ENCODE peak calls at places on chromosome 1, in four cellular contexts. Z is kidney, B is fibroblast of lung, I is endothelial cell of umbilical vein. N is an unnamed sample.

GRCh38 chr1:211698161-211699026 is 23.0 kb upstream of the NEK2 start:
- DNase-seq in Z (peak), B (peak), I (peak), N (peak)

GRCh38 chr1:157431751-157432150 is 120.6 kb downstream of the FCRL5 start:
- DNase-seq in Z (no peak), B (no peak), I (no peak), N (no peak)

GRCh38 chr1:153699768-153700167 is 21.3 kb downstream of the NPR1 start:
- DNase-seq in Z (no peak), B (no peak), I (no peak), N (no peak)

GRCh38 chr1:156922986-156923564 is 2.6 kb downstream of the LRRC71 start:
- DNase-seq in Z (peak), B (no peak), I (no peak), N (no peak)

GRCh38 chr1:112988367-112988766 is 32.4 kb upstream of the SLC16A1 start:
- DNase-seq in Z (no peak), B (no peak), I (no peak), N (no peak)

GRCh38 chr1:168100315-168101002 is 36.3 kb downstream of the GPR161 start:
- DNase-seq in Z (no peak), B (no peak), I (no peak), N (no peak)

GRCh38 chr1:41658444-41659158 is 174.1 kb upstream of the EDN2 start:
- DNase-seq in Z (no peak), B (no peak), I (no peak), N (peak)

GRCh38 chr1:111202707-111203623 is 2.5 kb upstream of the DENND2D start:
- DNase-seq in Z (no peak), B (no peak), I (no peak), N (peak)

GRCh38 chr1:43531453-43531905 is 796 bp downstream of the PTPRF start:
- DNase-seq in Z (no peak), B (no peak), I (peak), N (peak)

GRCh38 chr1:107975861-107976260 is 10.9 kb upstream of the VAV3 start:
- DNase-seq in Z (no peak), B (no peak), I (no peak), N (no peak)

GRCh38 chr1:153946622-153947246 is at the start of gene DENND4B:
- DNase-seq in Z (peak), B (peak), I (peak), N (peak)

GRCh38 chr1:30241681-30242080 is 481.7 kb downstream of the MATN1 start:
- DNase-seq in Z (no peak), B (no peak), I (no peak), N (no peak)

DNA sequence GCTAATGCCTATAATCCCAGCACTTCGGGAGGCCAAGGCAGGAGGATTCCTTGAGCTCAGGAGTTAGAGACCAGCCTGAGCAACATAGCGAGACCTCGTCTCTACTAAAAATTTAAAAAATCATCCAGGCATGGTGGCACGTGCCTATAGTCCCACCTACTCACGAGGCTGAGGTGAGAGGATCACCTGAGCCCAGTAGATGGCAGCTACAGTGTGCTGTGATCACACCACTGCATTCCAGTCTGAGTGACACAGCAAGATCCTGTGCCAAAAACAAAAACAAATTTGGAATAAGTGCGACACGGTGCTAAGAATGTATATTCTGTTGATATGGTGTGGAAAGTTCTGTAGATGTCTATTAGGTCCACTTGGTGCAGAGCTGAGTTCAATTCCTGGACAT is 15.1 kb downstream of the USP33 start:
- DNase-seq in Z (no peak), B (no peak), I (no peak), N (peak)
- H3K9ac ChIP-seq in Z (no peak), B (no peak), I (no peak), N (no peak)

DNA sequence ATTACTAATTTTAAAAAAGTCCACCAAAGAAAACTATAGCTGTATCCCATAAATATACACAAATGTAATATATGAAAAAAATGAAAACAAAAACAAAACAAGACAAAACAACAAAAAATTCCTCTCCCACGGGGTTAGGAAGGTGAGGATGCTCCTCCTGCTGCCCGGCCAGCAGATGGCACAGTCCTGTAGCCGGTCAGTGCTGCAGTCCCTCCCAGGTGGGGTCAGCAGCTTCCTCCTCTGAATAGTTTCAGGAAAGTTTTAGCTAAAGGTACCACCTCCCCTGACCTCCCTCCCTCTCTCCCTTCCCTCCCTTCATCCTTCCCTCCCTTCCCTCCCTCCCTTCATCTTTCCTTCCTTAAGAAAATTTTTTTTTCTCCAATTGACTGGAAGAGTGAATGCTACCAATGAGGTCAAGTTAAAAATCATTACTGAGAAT is 67.8 kb upstream of the BCL10 start:
- DNase-seq in Z (no peak), B (peak), I (no peak), N (peak)
- TF ChIP-seq CTCF in Z (peak), B (peak), I (peak), N (peak)

DNA sequence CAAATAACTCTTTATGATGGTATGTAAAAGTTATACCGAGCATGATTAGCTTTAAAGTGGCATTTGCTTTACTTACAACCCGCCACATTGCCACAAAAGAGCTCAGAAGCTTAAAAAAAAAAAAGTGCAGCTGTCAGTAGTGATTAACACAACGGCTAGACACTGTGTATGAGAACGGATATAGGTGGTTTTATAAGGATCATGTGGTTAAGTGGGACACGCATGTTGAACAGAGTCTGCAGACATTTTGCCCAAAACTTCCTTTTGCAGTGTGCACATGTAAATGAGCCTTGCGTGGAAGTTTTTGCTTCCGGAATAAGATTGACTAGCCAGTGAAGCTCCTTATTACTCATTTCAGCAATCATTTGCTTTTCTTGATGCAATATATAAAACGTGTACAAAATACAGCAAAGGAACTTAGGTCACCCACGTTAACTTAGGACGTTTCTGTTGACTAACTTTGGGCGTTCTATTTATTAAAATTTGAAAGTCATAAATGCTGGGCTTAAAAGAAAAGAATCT is 58.7 kb upstream of the RGS1 start:
- DNase-seq in Z (no peak), B (no peak), I (no peak), N (no peak)
- H3K9ac ChIP-seq in Z (no peak), B (no peak), I (no peak), N (no peak)

GRCh38 chr1:231091415-231091814 is 51.4 kb upstream of the FAM89A start:
- DNase-seq in Z (no peak), B (no peak), I (no peak), N (no peak)

GRCh38 chr1:231092380-231092779 is 52.3 kb upstream of the FAM89A start:
- DNase-seq in Z (no peak), B (no peak), I (no peak), N (no peak)

GRCh38 chr1:231094421-231094820 is 54.4 kb upstream of the FAM89A start:
- DNase-seq in Z (no peak), B (no peak), I (no peak), N (no peak)

GRCh38 chr1:231091853-231092301 is 51.8 kb upstream of the FAM89A start:
- DNase-seq in Z (no peak), B (peak), I (peak), N (peak)

DNA sequence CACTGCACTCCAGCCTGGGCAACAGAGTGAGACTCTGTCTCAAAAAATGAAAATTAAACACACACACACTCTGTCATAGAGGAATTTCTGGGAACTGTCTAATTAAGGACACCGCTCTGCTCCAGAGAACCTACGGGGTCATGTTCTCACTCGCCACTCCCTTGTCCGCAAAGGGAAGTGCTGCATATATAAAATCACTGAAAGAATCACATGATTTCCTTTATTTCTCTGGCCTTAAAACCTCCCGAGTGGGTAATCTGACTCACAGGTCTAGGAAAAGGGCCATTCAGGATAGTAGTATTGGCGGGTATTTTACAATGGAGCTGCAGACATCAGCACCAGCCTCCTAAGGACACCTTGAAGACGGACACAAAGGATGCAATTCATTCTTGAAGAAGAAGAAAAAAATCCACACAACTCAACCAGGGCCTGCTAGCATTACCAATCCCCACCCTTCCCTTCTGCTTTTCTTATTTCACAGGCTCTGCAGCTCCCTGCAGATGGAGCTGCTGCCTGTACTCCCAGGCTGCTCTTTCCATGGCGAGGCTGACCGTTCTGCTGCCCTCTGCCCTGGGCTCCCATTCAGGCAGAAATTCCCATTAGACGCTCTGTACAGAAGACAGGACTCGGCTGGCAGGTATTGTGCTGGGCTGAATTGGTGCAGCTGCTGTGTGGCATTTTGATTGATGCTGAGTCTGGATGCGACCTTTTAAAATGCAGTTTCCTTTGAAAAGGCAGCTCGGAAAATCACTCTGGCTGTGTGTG is 53.3 kb upstream of the FAM89A start:
- DNase-seq in Z (no peak), B (peak), I (peak), N (peak)
- TF ChIP-seq CTCF in Z (no peak), B (peak), I (no peak), N (peak)

GRCh38 chr1:15504436-15504835 is 19.6 kb downstream of the CASP9 start:
- DNase-seq in Z (no peak), B (no peak), I (no peak), N (no peak)

GRCh38 chr1:15501208-15502032 is 22.6 kb downstream of the CASP9 start:
- DNase-seq in Z (no peak), B (peak), I (peak), N (peak)

DNA sequence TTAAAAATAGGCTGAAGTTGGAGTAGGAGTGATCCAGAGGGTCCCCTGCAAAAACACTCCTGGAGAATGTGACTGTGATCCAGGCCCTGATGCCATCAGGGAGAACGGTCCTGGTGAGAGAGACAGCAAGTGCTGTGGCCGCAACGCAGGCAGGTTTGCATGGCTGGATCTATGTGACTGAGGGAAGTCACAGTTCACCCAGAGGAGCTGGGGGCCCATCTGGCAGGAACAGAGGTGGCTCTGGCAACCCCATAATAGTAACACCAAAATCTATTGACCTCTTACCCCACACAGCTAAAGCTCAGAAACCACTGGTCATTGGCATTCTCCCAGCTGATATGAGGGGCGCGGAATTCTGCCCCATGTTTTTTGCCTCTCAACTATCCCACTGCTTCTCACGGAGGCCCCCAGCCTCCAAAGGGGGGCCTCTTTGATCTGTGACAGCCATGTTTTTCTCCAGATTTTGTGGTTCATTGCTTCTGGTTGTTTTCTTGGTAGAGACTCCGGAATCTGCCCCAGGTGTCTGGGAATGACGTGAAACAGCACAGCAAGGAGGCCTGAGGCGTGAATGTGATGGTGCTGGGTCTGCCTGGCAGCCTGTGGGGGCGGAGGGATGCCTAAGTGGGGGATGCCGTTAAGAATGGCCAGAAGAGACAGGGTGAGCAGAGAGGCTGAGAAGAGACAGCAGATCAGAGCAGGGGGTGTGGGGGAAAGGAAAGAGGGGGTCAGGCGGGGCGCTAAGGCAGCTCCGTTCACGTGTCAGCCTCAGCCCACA is 23.6 kb downstream of the CASP9 start:
- DNase-seq in Z (no peak), B (no peak), I (no peak), N (peak)
- H3K9ac ChIP-seq in Z (no peak), B (no peak), I (no peak), N (no peak)

GRCh38 chr1:25501235-25502058 is 42.0 kb upstream of the LDLRAP1 start:
- DNase-seq in Z (no peak), B (peak), I (no peak), N (peak)
- TF ChIP-seq CTCF in Z (no peak), B (peak), I (peak), N (peak)

DNA sequence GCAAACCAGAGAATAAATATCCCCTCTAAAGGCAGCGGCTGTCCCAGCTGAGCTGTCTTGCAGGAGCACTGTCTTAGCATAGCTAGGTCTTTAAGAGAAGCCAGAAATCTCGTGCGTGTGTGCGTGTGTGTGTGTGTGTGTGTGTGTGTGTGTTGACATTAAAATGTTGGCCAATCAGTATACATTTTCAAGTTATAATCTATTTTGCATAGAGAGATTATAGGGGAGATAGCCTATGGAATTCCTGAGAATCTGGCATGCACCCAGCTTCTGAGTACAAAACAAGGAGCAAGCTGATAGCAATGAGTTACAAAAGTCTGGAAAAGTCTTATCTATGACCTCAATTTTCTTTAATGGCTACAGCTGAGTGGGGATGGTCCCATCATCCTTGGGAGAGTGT is 17.7 kb downstream of the METTL13 start:
- DNase-seq in Z (no peak), B (no peak), I (peak), N (no peak)
- H3K9ac ChIP-seq in Z (no peak), B (no peak), I (no peak), N (no peak)

N was measured in endodermal cell.